ENCODE peak calls at places on chromosomes 7 and 10, in five cellular contexts. X, V, O, D and M are unnamed samples.
A peak's percentile ranks its signal among the peaks of the same experiment; 100 is the strongest.

GRCh38 chr10:120108941-120109340 is 216.4 kb downstream of the SEC23IP start:
- DNase-seq in O (no peak), X (no peak), V (peak; percentile 59), D (no peak), M (no peak)

GRCh38 chr10:90872648-90873020 is 860 bp downstream of the RPP30 start:
- DNase-seq in V (no peak), O (no peak), D (no peak), X (no peak), M (no peak)

GRCh38 chr10:28664369-28664740 is 13.0 kb upstream of the BAMBI start:
- DNase-seq in V (no peak), D (no peak), O (no peak), X (no peak), M (no peak)

GRCh38 chr10:58967551-58968418 is 208.7 kb upstream of the PHYHIPL start:
- DNase-seq in O (no peak), V (peak; percentile 85), D (peak; percentile 18), X (no peak), M (no peak)

GRCh38 chr7:9210114-9210513 is 776.7 kb downstream of the NXPH1 start:
- DNase-seq in X (no peak), V (no peak), D (no peak), O (no peak), M (no peak)

GRCh38 chr10:84659027-84659426 is 330.6 kb downstream of the CCSER2 start:
- DNase-seq in V (no peak), X (no peak), O (no peak), D (no peak), M (no peak)

GRCh38 chr7:1899201-1899600 is 229.1 kb downstream of the ELFN1 start:
- DNase-seq in X (peak; percentile 48), D (no peak), V (no peak), O (no peak), M (peak; percentile 44)

GRCh38 chr7:158573310-158573709 is 14.3 kb downstream of the PTPRN2 start:
- DNase-seq in D (no peak), X (no peak), O (no peak), V (no peak), M (no peak)

GRCh38 chr7:131284702-131285419 is 42.8 kb upstream of the MKLN1 start:
- DNase-seq in V (peak; percentile 54), D (peak; percentile 36), X (no peak), O (no peak), M (no peak)

GRCh38 chr10:25501912-25502311 is 327.1 kb downstream of the GPR158 start:
- DNase-seq in X (peak; percentile 68), V (peak; percentile 32), O (no peak), D (no peak), M (no peak)

GRCh38 chr7:18570890-18571478 is 75.4 kb downstream of the HDAC9 start:
- DNase-seq in X (no peak), D (peak; percentile 54), V (peak; percentile 21), O (no peak), M (peak; percentile 19)

GRCh38 chr7:25857376-25858067 is 294.5 kb upstream of the NFE2L3 start:
- DNase-seq in O (no peak), D (peak; percentile 70), V (peak; percentile 62), X (no peak), M (peak; percentile 57)

GRCh38 chr7:50608196-50608906 is 43.1 kb upstream of the DDC start:
- DNase-seq in X (no peak), D (no peak), O (no peak), V (no peak), M (no peak)